ENCODE peak calls at places on chromosome 18, in eight cellular contexts. W is neural progenitor cell; G is fibroblast of gingiva; X is activated CD8-positive, alpha-beta memory T cell treated with anti-CD3 and anti-CD28 coated beads for 4 hours; L is GM20000; B is NCI-H446 treated with DMSO at 0.1 percent for 48 hours; Q is activated CD8-positive, alpha-beta T cell treated with anti-CD3 and anti-CD28 coated beads, Interleukin-2, amount 10 ng/mL, durations not matched to agents 7 days and 5 days; C is transverse colon. F is an unnamed sample.

GRCh38 chr18:36808681-36809080 is 20.1 kb downstream of the TPGS2 start:
- DNase-seq in L (no peak), X (no peak), Q (no peak), W (no peak), C (no peak), B (no peak), G (peak), F (no peak)

GRCh38 chr18:76821875-76822509 is 365 bp upstream of the ZNF236 start:
- DNase-seq in Q (peak), C (peak), L (peak), B (no peak), X (peak), W (peak), G (peak), F (peak)

GRCh38 chr18:31983020-31983419 is 35.6 kb upstream of the RNF125 start:
- DNase-seq in Q (no peak), X (no peak), L (no peak), B (no peak), C (peak), G (no peak), W (no peak), F (no peak)

GRCh38 chr18:26686532-26686931 is 138.2 kb upstream of the KCTD1 start:
- DNase-seq in X (no peak), Q (no peak), B (no peak), W (no peak), G (no peak), C (no peak), L (no peak), F (no peak)

GRCh38 chr18:58228176-58228575 is 184.2 kb downstream of the NEDD4L start:
- DNase-seq in B (no peak), X (no peak), Q (no peak), C (no peak), W (no peak), G (no peak), L (no peak), F (no peak)

GRCh38 chr18:54880706-54881105 is 52.4 kb downstream of the RAB27B start:
- DNase-seq in W (no peak), X (no peak), Q (no peak), L (no peak), B (no peak), C (no peak), G (peak), F (peak)

GRCh38 chr18:69659142-69659651 is 258.5 kb downstream of the DOK6 start:
- DNase-seq in X (no peak), G (no peak), B (no peak), L (no peak), W (no peak), Q (no peak), C (no peak), F (no peak)

GRCh38 chr18:7812431-7813063 is 245.4 kb downstream of the PTPRM start:
- DNase-seq in X (no peak), W (no peak), L (no peak), C (no peak), Q (no peak), G (peak), B (no peak), F (no peak)

GRCh38 chr18:285817-286216 is 18.0 kb upstream of the THOC1 start:
- DNase-seq in G (no peak), W (no peak), C (no peak), X (no peak), L (no peak), Q (no peak), B (no peak), F (no peak)

GRCh38 chr18:22489694-22490093 is 72.0 kb upstream of the CTAGE1 start:
- DNase-seq in G (no peak), Q (no peak), W (no peak), L (no peak), B (no peak), X (no peak), C (no peak), F (no peak)

GRCh38 chr18:75121266-75121665 is 87.7 kb downstream of the PTGR3 start:
- DNase-seq in L (no peak), Q (no peak), C (no peak), G (no peak), X (no peak), W (no peak), B (no peak), F (no peak)

GRCh38 chr18:11245889-11246288 is 96.5 kb upstream of the PIEZO2 start:
- DNase-seq in C (no peak), L (no peak), G (peak), X (no peak), W (no peak), B (no peak), Q (no peak), F (no peak)

GRCh38 chr18:26511339-26512071 is 36.8 kb downstream of the KCTD1 start:
- DNase-seq in W (no peak), X (no peak), G (no peak), C (no peak), Q (no peak), L (no peak), B (no peak), F (no peak)

GRCh38 chr18:35322486-35323258 is 21.5 kb downstream of the ZNF24 start:
- DNase-seq in X (no peak), B (no peak), Q (no peak), G (no peak), C (no peak), W (no peak), L (no peak), F (no peak)

GRCh38 chr18:3554091-3554601 is 104.2 kb downstream of the TGIF1 start:
- DNase-seq in L (no peak), G (no peak), B (no peak), W (peak), X (no peak), Q (no peak), C (no peak), F (peak)

GRCh38 chr18:46333371-46334199 is 229.4 kb downstream of the HAUS1 start:
- DNase-seq in L (peak), Q (peak), C (no peak), X (no peak), B (peak), W (peak), G (no peak), F (peak)

GRCh38 chr18:12361770-12362378 is 15.2 kb downstream of the AFG3L2 start:
- DNase-seq in X (no peak), L (no peak), G (no peak), C (no peak), B (no peak), Q (no peak), W (no peak), F (no peak)

F was measured in GM23338.